ENCODE peak calls at places on chromosomes 6 and 20, in nine cellular contexts. Z is ovary; F is stomach; O is CD8-positive, alpha-beta T cell; Y is HCT116; K is cardiac muscle cell; Q is colonic mucosa; X is pancreas; A is H1. H is an unnamed sample.

GRCh38 chr6:43186706-43187105 is 4.7 kb downstream of the CUL9 start:
- DNase-seq in Y (no peak), A (no peak), Z (no peak), Q (no peak), F (no peak), K (no peak), X (no peak), O (no peak), H (no peak)

GRCh38 chr6:135686784-135687301 is 164.7 kb upstream of the PDE7B start:
- DNase-seq in X (no peak), A (no peak), K (peak; percentile 59), Z (no peak), O (no peak), Q (no peak), F (no peak), Y (no peak), H (no peak)

GRCh38 chr6:110760589-110760988 is 54.7 kb downstream of the CDK19 start:
- DNase-seq in A (no peak), K (no peak), X (no peak), O (no peak), F (no peak), Q (no peak), Y (no peak), Z (no peak), H (no peak)

GRCh38 chr6:142960098-142960497 is 15.1 kb upstream of the HIVEP2 start:
- DNase-seq in A (no peak), F (no peak), Q (no peak), X (no peak), Z (no peak), K (peak; percentile 29), Y (no peak), O (no peak), H (no peak)

GRCh38 chr6:26556263-26557070 is 18.3 kb downstream of the HMGN4 start:
- DNase-seq in O (no peak), Z (peak; percentile 75), Y (peak; percentile 84), K (peak; percentile 91), A (no peak), X (no peak), F (no peak), Q (no peak), H (no peak)

GRCh38 chr6:12105271-12105670 is 93.2 kb downstream of the HIVEP1 start:
- DNase-seq in K (no peak), Y (no peak), X (no peak), A (no peak), Z (no peak), F (no peak), O (no peak), Q (no peak), H (no peak)

GRCh38 chr20:4135385-4136077 is 120.2 kb upstream of the RNF24 start:
- DNase-seq in A (peak; percentile 39), X (no peak), O (no peak), F (peak; percentile 64), Z (no peak), K (peak; percentile 98), Q (peak; percentile 54), Y (peak; percentile 96), H (no peak)

GRCh38 chr6:136886110-136886509 is 36.0 kb upstream of the SLC35D3 start:
- DNase-seq in F (no peak), X (no peak), Q (no peak), K (no peak), A (no peak), Z (no peak), O (no peak), Y (no peak), H (no peak)

DNA sequence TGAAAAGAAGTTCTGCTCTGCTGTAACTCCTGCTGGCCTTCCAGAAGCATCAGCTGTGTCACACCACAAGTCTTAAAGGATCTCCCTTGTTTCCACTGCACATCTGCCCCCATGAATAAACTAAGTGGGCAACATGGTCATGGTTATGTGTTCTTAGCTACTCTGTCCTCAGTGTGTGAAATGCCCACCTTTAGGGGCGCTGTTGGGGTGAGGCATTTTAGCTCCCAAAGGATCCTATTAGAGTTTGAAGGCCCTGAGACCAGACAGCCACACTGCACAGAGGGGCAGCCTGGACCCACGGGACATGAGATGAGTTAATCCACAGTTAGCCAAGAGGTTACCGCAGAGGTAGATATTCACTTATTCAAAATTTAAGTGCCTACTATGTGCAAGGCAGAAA is 294.3 kb upstream of the QKI start:
- DNase-seq in Q (no peak), Z (no peak), O (no peak), F (no peak), K (no peak), Y (no peak), A (no peak), X (no peak), H (no peak)
- TF ChIP-seq CTCF in Q (no peak), Z (no peak), O (no peak), F (no peak), K (no peak), Y (peak; percentile 27), A (peak; percentile 2), X (no peak), H (no peak)

GRCh38 chr6:9140861-9141534 is 705.7 kb upstream of the SLC35B3 start:
- DNase-seq in O (no peak), X (no peak), A (no peak), F (no peak), Z (no peak), K (no peak), Y (no peak), Q (no peak), H (no peak)
- H3K27ac ChIP-seq in O (no peak overlapping the region), X (no peak overlapping the region), A (no peak overlapping the region), F (no peak overlapping the region), Z (no peak overlapping the region), K (no peak overlapping the region), Y (no peak overlapping the region), Q (no peak overlapping the region), H (no peak overlapping the region)

DNA sequence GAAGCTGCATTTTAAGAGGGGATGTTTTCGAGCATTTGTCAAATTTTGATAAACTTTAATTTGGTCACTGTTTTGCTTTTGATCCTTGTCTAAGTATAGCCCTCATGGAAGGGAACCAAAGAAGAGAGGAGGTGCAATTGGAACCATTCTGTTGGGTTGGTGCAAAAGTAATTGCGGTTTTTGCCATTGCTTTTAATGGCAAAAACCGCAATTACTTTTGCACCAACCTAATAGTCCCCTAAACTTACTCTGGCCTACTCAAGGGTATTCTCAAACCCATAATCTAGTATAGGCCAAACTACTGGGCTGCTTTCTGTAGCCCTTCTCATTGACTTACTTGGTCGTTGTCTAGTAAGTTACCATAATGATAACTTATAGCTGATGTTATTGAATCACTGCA is 634.7 kb downstream of the MAFB start:
- DNase-seq in X (no peak), K (no peak), Q (no peak), O (no peak), A (no peak), F (no peak), Y (no peak), Z (no peak), H (no peak)
- H3K27me3 ChIP-seq in X (no peaks in the 10 kb centered on the region), K (no peaks in the 10 kb centered on the region), Q (no peaks in the 10 kb centered on the region), O (no peaks in the 10 kb centered on the region), A (no peaks in the 10 kb centered on the region), F (no peaks in the 10 kb centered on the region), Y (no peaks in the 10 kb centered on the region), Z (no peaks in the 10 kb centered on the region), H (no peaks in the 10 kb centered on the region)

GRCh38 chr6:13454286-13455221 is 32.8 kb downstream of the GFOD1 start:
- DNase-seq in K (peak; percentile 61), A (no peak), Y (no peak), X (no peak), Z (no peak), F (peak; percentile 32), O (peak; percentile 31), Q (no peak), H (peak; percentile 41)
- TF ChIP-seq CTCF in K (no peak), A (no peak), Y (no peak), X (no peak), Z (no peak), F (no peak), O (peak; percentile 25), Q (no peak), H (peak; percentile 57)

DNA sequence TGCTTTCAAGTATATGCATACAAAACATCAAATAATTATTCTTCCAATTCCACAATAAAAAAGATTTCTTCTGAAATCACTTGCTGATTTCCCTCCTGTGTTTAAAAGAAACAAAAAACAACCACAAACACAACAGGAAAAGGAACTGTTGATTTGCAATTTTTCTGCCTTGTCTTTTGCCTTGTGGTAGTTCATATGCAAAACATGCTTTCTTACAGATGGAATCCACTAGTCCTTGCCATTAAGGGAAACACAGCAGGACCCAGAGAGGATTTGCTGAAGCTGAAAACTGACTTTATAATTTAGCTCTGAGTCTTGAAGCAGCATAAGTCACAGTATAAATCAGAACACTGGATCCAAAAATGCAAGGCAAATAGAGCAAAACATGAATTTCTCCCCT is 328.7 kb downstream of the PHF3 start:
- DNase-seq in Y (no peak), K (no peak), F (no peak), A (no peak), Z (no peak), O (no peak), Q (no peak), X (no peak), H (no peak)
- H3K27ac ChIP-seq in Y (no peak overlapping the region), K (peak overlapping the region; percentile 31), F (no peak overlapping the region), A (no peak overlapping the region), Z (no peak overlapping the region), O (no peak overlapping the region), Q (no peak overlapping the region), X (no peak overlapping the region), H (no peak overlapping the region)

GRCh38 chr6:30380464-30380863 is 35.5 kb downstream of the RPP21 start:
- DNase-seq in X (no peak), Y (no peak), Z (no peak), F (no peak), A (no peak), O (no peak), Q (no peak), K (no peak), H (no peak)
- H3K27me3 ChIP-seq in X (peaks cover 7% of the 10 kb centered on the region), Y (peaks cover 30% of the 10 kb centered on the region), Z (no peaks in the 10 kb centered on the region), F (no peaks in the 10 kb centered on the region), A (peaks cover 2% of the 10 kb centered on the region), O (no peaks in the 10 kb centered on the region), Q (peaks cover 8% of the 10 kb centered on the region), K (peaks cover 10% of the 10 kb centered on the region), H (peaks cover 42% of the 10 kb centered on the region)

GRCh38 chr6:79762370-79762769 is 131.2 kb downstream of the SH3BGRL2 start:
- DNase-seq in Q (no peak), Z (no peak), K (peak; percentile 5), A (no peak), O (no peak), X (no peak), F (no peak), Y (peak; percentile 51), H (no peak)
- TF ChIP-seq CTCF in Q (no peak), Z (no peak), K (peak; percentile 29), A (peak; percentile 20), O (no peak), X (no peak), F (no peak), Y (peak; percentile 59), H (no peak)

H was measured in CD4-positive, alpha-beta T cell.